ENCODE peak calls at places on chromosome 11, in nine cellular contexts. L is HAP-1, H is tibial nerve, C is left ventricle myocardium inferior, P is psoas muscle, R is small intestine, F is stomach, S is uterus, O is colonic mucosa. N is an unnamed sample. For H3K27me3, the result is how much of the 10 kb centered on the place peaks cover.

GRCh38 chr11:1150769-1151365 is 6.9 kb upstream of the MUC5AC start:
- DNase-seq in L (no peak), H (no peak), C (peak), P (peak), R (peak), F (peak), S (no peak), O (peak), N (no peak)

GRCh38 chr11:77411717-77412441 is 62.0 kb downstream of the PAK1 start:
- DNase-seq in L (peak), H (peak), C (peak), P (peak), R (peak), F (peak), S (peak), O (peak), N (peak)

GRCh38 chr11:76789443-76789719 is 6.2 kb downstream of the TSKU start:
- DNase-seq in L (no peak), H (no peak), C (no peak), P (no peak), R (no peak), F (no peak), S (no peak), O (no peak), N (no peak)

GRCh38 chr11:104891135-104891534 is 7.1 kb downstream of the CASP12 start:
- DNase-seq in L (no peak), H (no peak), C (no peak), P (no peak), R (no peak), F (no peak), S (no peak), O (no peak), N (no peak)

GRCh38 chr11:60336767-60337391 is 9.8 kb downstream of the MS4A6E start:
- DNase-seq in L (no peak), H (no peak), C (no peak), P (no peak), R (no peak), F (no peak), S (no peak), O (no peak), N (no peak)

GRCh38 chr11:113626736-113627135 is 79.4 kb downstream of the TMPRSS5 start:
- DNase-seq in L (no peak), H (no peak), C (no peak), P (no peak), R (no peak), F (no peak), S (no peak), O (no peak), N (no peak)

GRCh38 chr11:77375114-77375513 is 73.6 kb upstream of the GDPD4 start:
- DNase-seq in L (peak), H (no peak), C (no peak), P (no peak), R (no peak), F (no peak), S (no peak), O (no peak), N (no peak)

GRCh38 chr11:20013346-20014066 is 146.8 kb downstream of the DBX1 start:
- DNase-seq in L (peak), H (no peak), C (peak), P (peak), R (peak), F (no peak), S (no peak), O (no peak), N (no peak)

GRCh38 chr11:116687458-116688201 is 85.2 kb downstream of the BUD13 start:
- DNase-seq in L (no peak), H (no peak), C (no peak), P (no peak), R (no peak), F (no peak), S (no peak), O (no peak), N (no peak)

GRCh38 chr11:75254326-75254725 is 13.8 kb downstream of the TPBGL start:
- DNase-seq in L (no peak), H (no peak), C (no peak), P (no peak), R (no peak), F (no peak), S (no peak), O (no peak), N (no peak)
- H3K27me3 ChIP-seq in L (under half), H (under half), C (half or more), P (under half), R (under half), F (under half), S (under half), O (under half), N (under half)

GRCh38 chr11:100776212-100776896 is 89.3 kb downstream of the ARHGAP42 start:
- DNase-seq in L (no peak), H (no peak), C (no peak), P (no peak), R (peak), F (no peak), S (no peak), O (no peak), N (no peak)
- H3K4me3 ChIP-seq in L (no peak), H (no peak), C (no peak), P (no peak), R (no peak), F (no peak), S (no peak), O (no peak), N (no peak)

GRCh38 chr11:2569731-2570210 is 125.0 kb downstream of the KCNQ1 start:
- DNase-seq in L (no peak), H (no peak), C (no peak), P (peak), R (no peak), F (no peak), S (no peak), O (no peak), N (no peak)
- H3K27me3 ChIP-seq in L (under half), H (under half), C (under half), P (under half), R (under half), F (under half), S (under half), O (under half), N (under half)

DNA sequence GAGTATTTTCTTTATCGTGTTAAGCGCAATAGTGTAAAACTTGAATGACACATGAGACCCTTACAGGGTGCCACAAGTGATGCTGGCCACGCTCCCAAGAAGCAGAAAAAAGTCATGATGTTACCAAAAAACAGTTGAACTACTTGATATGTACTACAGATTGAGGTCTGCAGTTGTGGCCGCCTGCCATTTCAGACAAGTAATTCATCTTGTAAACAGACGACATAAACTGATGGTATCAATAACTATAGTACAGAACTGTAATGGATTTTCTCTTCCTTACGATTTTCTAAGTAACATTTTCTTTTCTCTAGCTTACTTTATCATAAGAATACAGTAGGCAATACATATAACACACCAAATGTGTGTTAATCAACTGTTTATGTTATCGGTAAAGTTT is 5.5 kb downstream of the CD59 start:
- DNase-seq in L (no peak), H (no peak), C (no peak), P (no peak), R (no peak), F (no peak), S (no peak), O (no peak), N (no peak)
- H3K4me3 ChIP-seq in L (no peak), H (no peak), C (peak), P (peak), R (no peak), F (no peak), S (no peak), O (no peak), N (no peak)

N was measured in iPS DF 6.9.